ENCODE peak calls at places on chromosomes 6 and 20, in ten cellular contexts. One of them, this sample, is unnamed.

GRCh38 chr6:164010446-164011071 is 596.0 kb downstream of the QKI start:
- DNase-seq in GM23338: no peak
- DNase-seq in H9: no peak
- DNase-seq in endothelial cell of umbilical vein: no peak
- DNase-seq in progenitor cell of endocrine pancreas: no peak
- DNase-seq in glutamatergic neuron: no peak
- DNase-seq in thoracic aorta: no peak
- DNase-seq in choroid plexus epithelial cell: no peak
- DNase-seq in vagina: no peak
- DNase-seq in IMR-90: no peak
- DNase-seq in this sample: peak; percentile 7

GRCh38 chr6:26388441-26388840 is 5.5 kb downstream of the BTN2A2 start:
- DNase-seq in progenitor cell of endocrine pancreas: no peak
- DNase-seq in endothelial cell of umbilical vein: no peak
- DNase-seq in vagina: no peak
- DNase-seq in choroid plexus epithelial cell: no peak
- DNase-seq in H9: no peak
- DNase-seq in IMR-90: peak; percentile 71
- DNase-seq in glutamatergic neuron: no peak
- DNase-seq in thoracic aorta: no peak
- DNase-seq in GM23338: no peak
- DNase-seq in this sample: no peak

GRCh38 chr20:38043512-38044300 is 10.2 kb downstream of the RPRD1B start:
- DNase-seq in endothelial cell of umbilical vein: peak; percentile 16
- DNase-seq in glutamatergic neuron: no peak
- DNase-seq in H9: no peak
- DNase-seq in progenitor cell of endocrine pancreas: no peak
- DNase-seq in thoracic aorta: no peak
- DNase-seq in IMR-90: peak; percentile 85
- DNase-seq in vagina: no peak
- DNase-seq in GM23338: no peak
- DNase-seq in choroid plexus epithelial cell: peak; percentile 88
- DNase-seq in this sample: peak; percentile 87

GRCh38 chr6:162711376-162711775 is 16.2 kb downstream of the PRKN start:
- DNase-seq in H9: no peak
- DNase-seq in progenitor cell of endocrine pancreas: no peak
- DNase-seq in thoracic aorta: no peak
- DNase-seq in GM23338: no peak
- DNase-seq in endothelial cell of umbilical vein: no peak
- DNase-seq in choroid plexus epithelial cell: no peak
- DNase-seq in IMR-90: no peak
- DNase-seq in vagina: no peak
- DNase-seq in glutamatergic neuron: no peak
- DNase-seq in this sample: no peak

GRCh38 chr6:147222160-147222838 is 18.1 kb downstream of the STXBP5 start:
- DNase-seq in GM23338: peak; percentile 49
- DNase-seq in thoracic aorta: no peak
- DNase-seq in endothelial cell of umbilical vein: peak; percentile 47
- DNase-seq in progenitor cell of endocrine pancreas: no peak
- DNase-seq in glutamatergic neuron: no peak
- DNase-seq in vagina: no peak
- DNase-seq in choroid plexus epithelial cell: peak; percentile 64
- DNase-seq in IMR-90: peak; percentile 52
- DNase-seq in H9: no peak
- DNase-seq in this sample: no peak

GRCh38 chr20:32845786-32846185 is 12.9 kb upstream of the EFCAB8 start:
- DNase-seq in vagina: no peak
- DNase-seq in thoracic aorta: no peak
- DNase-seq in H9: no peak
- DNase-seq in IMR-90: peak; percentile 37
- DNase-seq in endothelial cell of umbilical vein: no peak
- DNase-seq in progenitor cell of endocrine pancreas: no peak
- DNase-seq in choroid plexus epithelial cell: peak; percentile 32
- DNase-seq in glutamatergic neuron: no peak
- DNase-seq in GM23338: no peak
- DNase-seq in this sample: no peak

GRCh38 chr6:28658475-28659249 is 133.0 kb downstream of the GPX5 start:
- DNase-seq in IMR-90: peak; percentile 12
- DNase-seq in vagina: no peak
- DNase-seq in choroid plexus epithelial cell: no peak
- DNase-seq in H9: peak; percentile 36
- DNase-seq in progenitor cell of endocrine pancreas: no peak
- DNase-seq in thoracic aorta: no peak
- DNase-seq in GM23338: peak; percentile 54
- DNase-seq in glutamatergic neuron: no peak
- DNase-seq in endothelial cell of umbilical vein: no peak
- DNase-seq in this sample: no peak

GRCh38 chr6:28208180-28208659 is 16.9 kb upstream of the ZSCAN9 start:
- DNase-seq in endothelial cell of umbilical vein: no peak
- DNase-seq in progenitor cell of endocrine pancreas: no peak
- DNase-seq in H9: peak; percentile 61
- DNase-seq in glutamatergic neuron: peak; percentile 28
- DNase-seq in GM23338: peak; percentile 66
- DNase-seq in thoracic aorta: no peak
- DNase-seq in vagina: no peak
- DNase-seq in IMR-90: no peak
- DNase-seq in choroid plexus epithelial cell: no peak
- DNase-seq in this sample: no peak

GRCh38 chr6:129497591-129498555 is 212.1 kb downstream of the ARHGAP18 start:
- DNase-seq in endothelial cell of umbilical vein: no peak
- DNase-seq in choroid plexus epithelial cell: peak; percentile 42
- DNase-seq in IMR-90: peak; percentile 14
- DNase-seq in H9: no peak
- DNase-seq in glutamatergic neuron: no peak
- DNase-seq in GM23338: no peak
- DNase-seq in vagina: no peak
- DNase-seq in progenitor cell of endocrine pancreas: no peak
- DNase-seq in thoracic aorta: no peak
- DNase-seq in this sample: peak; percentile 47

GRCh38 chr6:129499871-129500219 is 210.1 kb downstream of the ARHGAP18 start:
- DNase-seq in GM23338: no peak
- DNase-seq in H9: no peak
- DNase-seq in thoracic aorta: no peak
- DNase-seq in glutamatergic neuron: no peak
- DNase-seq in vagina: no peak
- DNase-seq in choroid plexus epithelial cell: no peak
- DNase-seq in IMR-90: no peak
- DNase-seq in endothelial cell of umbilical vein: no peak
- DNase-seq in progenitor cell of endocrine pancreas: no peak
- DNase-seq in this sample: no peak

GRCh38 chr6:129500958-129501381 is 209.0 kb downstream of the ARHGAP18 start:
- DNase-seq in progenitor cell of endocrine pancreas: no peak
- DNase-seq in thoracic aorta: no peak
- DNase-seq in choroid plexus epithelial cell: peak; percentile 85
- DNase-seq in GM23338: peak; percentile 59
- DNase-seq in IMR-90: peak; percentile 7
- DNase-seq in vagina: no peak
- DNase-seq in glutamatergic neuron: no peak
- DNase-seq in H9: no peak
- DNase-seq in endothelial cell of umbilical vein: peak; percentile 20
- DNase-seq in this sample: peak; percentile 47

GRCh38 chr6:129498556-129498940 is 211.4 kb downstream of the ARHGAP18 start:
- DNase-seq in vagina: no peak
- DNase-seq in glutamatergic neuron: no peak
- DNase-seq in thoracic aorta: no peak
- DNase-seq in IMR-90: peak; percentile 23
- DNase-seq in progenitor cell of endocrine pancreas: no peak
- DNase-seq in GM23338: no peak
- DNase-seq in H9: no peak
- DNase-seq in choroid plexus epithelial cell: peak; percentile 31
- DNase-seq in endothelial cell of umbilical vein: no peak
- DNase-seq in this sample: peak; percentile 68

DNA sequence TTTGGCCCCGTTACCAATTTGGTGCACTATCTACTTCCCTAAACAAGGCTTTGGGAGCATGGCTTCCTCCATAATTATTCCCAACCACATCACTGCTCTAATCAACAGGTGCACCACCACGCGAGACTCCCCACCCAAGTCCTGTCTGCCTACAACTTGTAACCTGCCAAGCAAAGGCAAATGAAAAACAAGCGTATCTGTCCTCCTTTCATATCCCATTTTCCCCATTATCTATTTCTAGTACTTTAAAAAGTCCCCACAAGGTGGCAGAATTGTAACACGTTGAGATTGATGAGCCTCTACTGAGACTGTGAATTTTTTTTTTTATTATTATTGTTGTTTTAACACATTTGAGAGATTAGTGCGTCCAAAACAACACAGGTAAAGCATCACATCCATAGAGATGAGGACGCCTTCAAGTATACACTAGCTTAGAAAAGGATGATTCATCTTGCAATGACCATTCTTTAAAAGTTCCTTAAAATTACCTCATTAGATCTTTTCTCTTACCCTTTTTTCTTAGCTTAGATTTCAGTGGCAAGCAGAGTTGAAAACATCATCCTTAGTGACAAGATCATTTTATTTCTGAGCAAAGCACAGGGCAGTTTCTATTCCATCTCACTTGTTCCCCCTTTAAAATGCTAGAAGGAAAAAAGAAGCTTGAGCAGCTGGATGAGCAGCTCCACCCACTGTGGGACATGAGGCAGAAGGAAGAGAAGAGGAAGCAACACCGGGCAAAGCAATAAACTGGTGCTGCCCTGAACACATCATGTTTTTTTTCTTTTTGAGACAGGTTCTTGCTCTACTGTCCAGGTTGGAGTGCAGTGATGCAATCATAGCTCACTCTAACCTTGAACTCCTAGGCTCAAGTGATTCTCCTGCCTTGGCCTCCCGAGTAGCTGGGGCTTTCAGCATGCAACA is 210.8 kb downstream of the ARHGAP18 start:
- DNase-seq in H9: no peak
- DNase-seq in GM23338: peak; percentile 80
- DNase-seq in progenitor cell of endocrine pancreas: no peak
- DNase-seq in endothelial cell of umbilical vein: peak; percentile 73
- DNase-seq in glutamatergic neuron: no peak
- DNase-seq in IMR-90: peak; percentile 61
- DNase-seq in choroid plexus epithelial cell: peak; percentile 72
- DNase-seq in thoracic aorta: no peak
- DNase-seq in vagina: no peak
- DNase-seq in this sample: peak; percentile 46
- TF ChIP-seq CTCF in H9: peak; percentile 79
- TF ChIP-seq CTCF in GM23338: peak; percentile 63
- TF ChIP-seq CTCF in progenitor cell of endocrine pancreas: peak; percentile 67
- TF ChIP-seq CTCF in endothelial cell of umbilical vein: peak; percentile 21
- TF ChIP-seq CTCF in glutamatergic neuron: peak; percentile 78
- TF ChIP-seq CTCF in IMR-90: peak; percentile 66
- TF ChIP-seq CTCF in choroid plexus epithelial cell: peak; percentile 54
- TF ChIP-seq CTCF in thoracic aorta: peak; percentile 41
- TF ChIP-seq CTCF in vagina: peak; percentile 32
- TF ChIP-seq CTCF in this sample: peak; percentile 61

DNA sequence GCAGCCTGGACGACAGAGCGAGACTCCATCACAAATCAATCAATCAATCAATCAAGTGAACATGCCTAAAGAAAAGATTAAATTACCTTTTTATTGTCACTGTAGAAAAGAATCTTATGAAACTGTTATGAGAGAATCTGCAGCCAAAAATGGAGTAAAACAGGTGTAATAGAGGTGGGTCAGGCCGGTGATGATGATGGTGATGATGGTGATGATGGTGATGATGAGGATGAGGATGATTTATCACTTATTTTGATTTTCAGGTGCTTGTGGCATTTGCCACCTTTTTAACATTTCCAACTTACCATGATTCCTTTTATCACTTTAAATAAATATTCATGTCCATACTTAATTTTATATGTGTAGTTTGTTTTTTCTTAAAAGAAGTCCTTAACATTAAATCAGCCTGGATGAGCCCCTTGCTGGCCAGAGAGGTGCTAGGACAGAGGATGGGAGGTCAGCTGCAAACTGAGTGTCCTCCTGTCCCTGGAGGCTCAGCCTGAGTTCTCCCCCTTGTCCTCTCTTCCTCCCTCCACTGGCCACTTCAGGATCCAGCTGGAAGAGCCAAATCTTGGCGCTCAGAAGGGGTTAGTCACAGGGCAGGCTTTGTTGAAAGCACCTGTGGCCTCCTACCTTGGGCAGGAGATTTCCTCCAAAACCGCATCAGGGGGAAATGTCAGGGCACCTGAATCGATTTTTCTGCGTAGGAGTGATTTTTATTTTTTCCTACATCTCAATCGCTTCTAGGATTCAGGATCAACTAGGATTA is 32.7 kb downstream of the SLC2A10 start:
- DNase-seq in glutamatergic neuron: no peak
- DNase-seq in choroid plexus epithelial cell: no peak
- DNase-seq in vagina: no peak
- DNase-seq in progenitor cell of endocrine pancreas: no peak
- DNase-seq in H9: peak; percentile 42
- DNase-seq in endothelial cell of umbilical vein: no peak
- DNase-seq in IMR-90: no peak
- DNase-seq in thoracic aorta: no peak
- DNase-seq in GM23338: peak; percentile 17
- DNase-seq in this sample: no peak
- TF ChIP-seq CTCF in glutamatergic neuron: no peak
- TF ChIP-seq CTCF in choroid plexus epithelial cell: no peak
- TF ChIP-seq CTCF in vagina: no peak
- TF ChIP-seq CTCF in progenitor cell of endocrine pancreas: no peak
- TF ChIP-seq CTCF in H9: peak; percentile 23
- TF ChIP-seq CTCF in endothelial cell of umbilical vein: no peak
- TF ChIP-seq CTCF in IMR-90: no peak
- TF ChIP-seq CTCF in thoracic aorta: no peak
- TF ChIP-seq CTCF in GM23338: no peak
- TF ChIP-seq CTCF in this sample: no peak

GRCh38 chr6:12291785-12292604 is 1.8 kb downstream of the EDN1 start:
- DNase-seq in glutamatergic neuron: no peak
- DNase-seq in H9: peak; percentile 52
- DNase-seq in vagina: no peak
- DNase-seq in choroid plexus epithelial cell: peak; percentile 66
- DNase-seq in IMR-90: peak; percentile 33
- DNase-seq in GM23338: peak; percentile 64
- DNase-seq in endothelial cell of umbilical vein: no peak
- DNase-seq in progenitor cell of endocrine pancreas: no peak
- DNase-seq in thoracic aorta: no peak
- DNase-seq in this sample: peak; percentile 39
- TF ChIP-seq CTCF in glutamatergic neuron: no peak
- TF ChIP-seq CTCF in H9: peak; percentile 57
- TF ChIP-seq CTCF in vagina: no peak
- TF ChIP-seq CTCF in choroid plexus epithelial cell: peak; percentile 61
- TF ChIP-seq CTCF in IMR-90: peak; percentile 42
- TF ChIP-seq CTCF in GM23338: peak; percentile 81
- TF ChIP-seq CTCF in endothelial cell of umbilical vein: no peak
- TF ChIP-seq CTCF in progenitor cell of endocrine pancreas: peak; percentile 26
- TF ChIP-seq CTCF in thoracic aorta: no peak
- TF ChIP-seq CTCF in this sample: peak; percentile 22

GRCh38 chr6:83539678-83540077 is 27.3 kb downstream of the PRSS35 start:
- DNase-seq in choroid plexus epithelial cell: no peak
- DNase-seq in vagina: no peak
- DNase-seq in progenitor cell of endocrine pancreas: no peak
- DNase-seq in thoracic aorta: no peak
- DNase-seq in endothelial cell of umbilical vein: no peak
- DNase-seq in glutamatergic neuron: no peak
- DNase-seq in GM23338: no peak
- DNase-seq in IMR-90: no peak
- DNase-seq in H9: no peak
- DNase-seq in this sample: no peak

GRCh38 chr6:83536647-83537589 is 24.6 kb downstream of the PRSS35 start:
- DNase-seq in GM23338: no peak
- DNase-seq in glutamatergic neuron: no peak
- DNase-seq in thoracic aorta: no peak
- DNase-seq in progenitor cell of endocrine pancreas: no peak
- DNase-seq in endothelial cell of umbilical vein: no peak
- DNase-seq in choroid plexus epithelial cell: no peak
- DNase-seq in vagina: no peak
- DNase-seq in IMR-90: no peak
- DNase-seq in H9: no peak
- DNase-seq in this sample: no peak

GRCh38 chr6:83536034-83536646 is 23.8 kb downstream of the PRSS35 start:
- DNase-seq in choroid plexus epithelial cell: peak; percentile 76
- DNase-seq in thoracic aorta: no peak
- DNase-seq in IMR-90: peak; percentile 53
- DNase-seq in H9: peak; percentile 60
- DNase-seq in endothelial cell of umbilical vein: peak; percentile 58
- DNase-seq in GM23338: peak; percentile 86
- DNase-seq in progenitor cell of endocrine pancreas: peak; percentile 19
- DNase-seq in vagina: no peak
- DNase-seq in glutamatergic neuron: peak; percentile 69
- DNase-seq in this sample: peak; percentile 10
- TF ChIP-seq CTCF in choroid plexus epithelial cell: peak; percentile 83
- TF ChIP-seq CTCF in thoracic aorta: peak; percentile 66
- TF ChIP-seq CTCF in IMR-90: peak; percentile 75
- TF ChIP-seq CTCF in H9: peak; percentile 92
- TF ChIP-seq CTCF in endothelial cell of umbilical vein: peak; percentile 69
- TF ChIP-seq CTCF in GM23338: peak; percentile 81
- TF ChIP-seq CTCF in progenitor cell of endocrine pancreas: peak; percentile 70
- TF ChIP-seq CTCF in vagina: peak; percentile 23
- TF ChIP-seq CTCF in glutamatergic neuron: peak; percentile 92
- TF ChIP-seq CTCF in this sample: peak; percentile 78